ENCODE peak calls at places on chromosomes 2 and 18, in nine cellular contexts. A, C, Y, B, Z, R, O, S and E are unnamed samples.
A peak's percentile ranks its signal among the peaks of the same experiment; 100 is the strongest.

GRCh38 chr18:65761636-65762310 is 11.0 kb downstream of the CDH7 start:
- DNase-seq in B (no peak), C (no peak), Z (no peak), S (no peak), O (no peak), R (no peak), Y (no peak), A (no peak), E (no peak)

GRCh38 chr2:73212448-73213176 is 1.4 kb upstream of the SMYD5 start:
- DNase-seq in C (peak; percentile 72), Z (peak; percentile 81), B (peak; percentile 79), O (peak; percentile 91), S (no peak), Y (peak; percentile 54), R (peak; percentile 47), A (peak; percentile 52), E (peak; percentile 80)

GRCh38 chr2:172642301-172643020 is 86.6 kb downstream of the PDK1 start:
- DNase-seq in O (peak; percentile 42), S (no peak), C (no peak), Y (no peak), R (no peak), A (no peak), B (no peak), Z (no peak), E (no peak)

GRCh38 chr2:16014041-16014787 is 73.9 kb downstream of the MYCN start:
- DNase-seq in O (peak; percentile 54), Y (no peak), B (no peak), R (no peak), Z (no peak), A (no peak), S (no peak), C (no peak), E (no peak)

GRCh38 chr2:8494589-8494988 is 187.3 kb upstream of the ID2 start:
- DNase-seq in S (no peak), R (no peak), Y (no peak), Z (no peak), O (no peak), A (no peak), C (no peak), B (no peak), E (no peak)

GRCh38 chr2:30113617-30114293 is 33.1 kb upstream of the YPEL5 start:
- DNase-seq in Z (no peak), R (no peak), B (peak; percentile 82), A (no peak), Y (no peak), S (no peak), C (no peak), O (no peak), E (peak; percentile 90)

GRCh38 chr2:77484026-77484425 is 38.1 kb downstream of the LRRTM4 start:
- DNase-seq in O (no peak), S (no peak), R (no peak), Z (no peak), Y (no peak), A (no peak), C (no peak), B (no peak), E (peak; percentile 17)

GRCh38 chr2:26552641-26553040 is 74.7 kb upstream of the OTOF start:
- DNase-seq in O (no peak), Z (no peak), B (no peak), A (no peak), C (no peak), R (no peak), Y (no peak), S (no peak), E (no peak)

GRCh38 chr2:239911630-239912071 is 113.5 kb downstream of the NDUFA10 start:
- DNase-seq in Z (peak; percentile 33), S (no peak), O (no peak), A (no peak), B (no peak), C (no peak), Y (no peak), R (no peak), E (no peak)

GRCh38 chr2:224472827-224473226 is 70.9 kb upstream of the FAM124B start:
- DNase-seq in R (no peak), Y (no peak), Z (no peak), C (no peak), B (no peak), S (no peak), A (no peak), O (no peak), E (no peak)

GRCh38 chr2:219352448-219353023 is 20.0 kb upstream of the RESP18 start:
- DNase-seq in O (peak; percentile 85), Y (peak; percentile 59), R (no peak), S (no peak), C (peak; percentile 49), Z (peak; percentile 80), A (peak; percentile 28), B (peak; percentile 69), E (peak; percentile 49)

GRCh38 chr2:226763320-226763719 is 36.3 kb downstream of the IRS1 start:
- DNase-seq in R (no peak), Y (no peak), Z (no peak), O (no peak), C (no peak), S (no peak), A (no peak), B (peak; percentile 70), E (peak; percentile 38)

GRCh38 chr2:30862054-30862651 is 54.9 kb upstream of the CAPN13 start:
- DNase-seq in R (peak; percentile 57), O (no peak), S (no peak), A (peak; percentile 5), Y (no peak), C (peak; percentile 2), B (peak; percentile 83), Z (no peak), E (peak; percentile 64)

GRCh38 chr18:79211844-79212243 is 142.7 kb downstream of the ATP9B start:
- DNase-seq in A (no peak), Y (no peak), S (no peak), R (no peak), Z (no peak), B (peak; percentile 29), C (no peak), O (no peak), E (no peak)

GRCh38 chr2:43905388-43905803 is 66.6 kb downstream of the ABCG8 start:
- DNase-seq in C (no peak), R (no peak), O (no peak), Y (no peak), A (no peak), S (no peak), B (no peak), Z (no peak), E (peak; percentile 67)

GRCh38 chr2:170493698-170494097 is 221.4 kb upstream of the SP5 start:
- DNase-seq in Y (no peak), Z (no peak), A (no peak), B (peak; percentile 22), S (no peak), C (no peak), O (no peak), R (no peak), E (peak; percentile 59)

GRCh38 chr2:43018179-43019024 is 208.0 kb downstream of the ZFP36L2 start:
- DNase-seq in A (no peak), O (no peak), Z (no peak), B (peak; percentile 88), Y (no peak), S (no peak), R (no peak), C (no peak), E (no peak)

GRCh38 chr2:158395166-158395565 is 61.4 kb downstream of the CCDC148 start:
- DNase-seq in S (no peak), Y (no peak), A (no peak), R (no peak), B (peak; percentile 54), C (no peak), Z (no peak), O (no peak), E (peak; percentile 20)

GRCh38 chr2:226660524-226660923 is 139.1 kb downstream of the IRS1 start:
- DNase-seq in B (peak; percentile 33), Z (no peak), A (no peak), Y (no peak), S (no peak), C (no peak), O (no peak), R (no peak), E (peak; percentile 81)

GRCh38 chr2:203492965-203493364 is 42.1 kb downstream of the RAPH1 start:
- DNase-seq in Y (no peak), O (no peak), C (no peak), B (peak; percentile 4), R (no peak), Z (no peak), A (no peak), S (no peak), E (peak; percentile 39)

GRCh38 chr2:144364988-144365738 is 154.8 kb downstream of the ZEB2 start:
- DNase-seq in S (no peak), R (no peak), C (no peak), A (no peak), O (no peak), B (peak; percentile 14), Y (no peak), Z (no peak), E (peak; percentile 93)

GRCh38 chr2:43414586-43415125 is 181.2 kb downstream of the THADA start:
- DNase-seq in S (no peak), Y (no peak), R (no peak), Z (no peak), B (no peak), C (no peak), O (peak; percentile 4), A (no peak), E (no peak)

GRCh38 chr2:67938053-67938452 is 124.8 kb downstream of the C1D start:
- DNase-seq in O (no peak), S (peak; percentile 30), C (no peak), B (peak; percentile 14), Z (no peak), Y (no peak), A (no peak), R (no peak), E (peak; percentile 12)

GRCh38 chr2:160241251-160242137 is 41.4 kb upstream of the ITGB6 start:
- DNase-seq in O (no peak), S (peak; percentile 72), R (peak; percentile 26), Z (no peak), Y (no peak), C (no peak), A (no peak), B (peak; percentile 90), E (peak; percentile 91)

GRCh38 chr2:63665806-63666205 is 77.0 kb downstream of the MDH1 start:
- DNase-seq in A (no peak), Z (no peak), S (no peak), R (no peak), C (no peak), O (no peak), Y (no peak), B (no peak), E (peak; percentile 72)

GRCh38 chr2:233356546-233357308 is 2.4 kb downstream of the DGKD start:
- DNase-seq in S (no peak), A (no peak), R (no peak), Z (no peak), Y (no peak), B (peak; percentile 47), O (no peak), C (no peak), E (no peak)

GRCh38 chr2:172248381-172249173 is 145.9 kb upstream of the DLX2 start:
- DNase-seq in O (peak; percentile 38), C (no peak), A (no peak), Y (no peak), B (peak; percentile 97), S (peak; percentile 84), R (no peak), Z (no peak), E (no peak)

GRCh38 chr2:186485871-186486650 is at the start of gene ZC3H15:
- DNase-seq in O (peak; percentile 96), R (peak; percentile 91), S (peak; percentile 69), Z (peak; percentile 97), C (peak; percentile 98), A (peak; percentile 94), Y (peak; percentile 91), B (peak; percentile 96), E (peak; percentile 98)